ENCODE peak calls at places on chromosome 19, in six cellular contexts. Y is CD8-positive, alpha-beta T cell; X is lung; J is right atrium auricular region; H is left lung; B is vagina. G is an unnamed sample.

GRCh38 chr19:34375598-34375997 is 10.6 kb downstream of the GPI start:
- DNase-seq in H (no peak), X (no peak), J (no peak), B (no peak), Y (no peak), G (no peak)

GRCh38 chr19:6997679-6998445 is 23.4 kb downstream of the MBD3L2B start:
- DNase-seq in Y (no peak), J (no peak), X (no peak), H (no peak), B (no peak), G (no peak)

GRCh38 chr19:42577016-42577415 is 17.7 kb downstream of the CEACAM8 start:
- DNase-seq in J (no peak), B (no peak), X (no peak), Y (no peak), H (no peak), G (no peak)

GRCh38 chr19:36041831-36042230 is 9.2 kb upstream of the CLIP3 start:
- DNase-seq in H (no peak), Y (no peak), J (no peak), X (no peak), B (no peak), G (no peak)

GRCh38 chr19:16641695-16642094 is 13.7 kb upstream of the MED26 start:
- DNase-seq in Y (no peak), J (no peak), X (no peak), H (no peak), B (no peak), G (no peak)

GRCh38 chr19:7349961-7350711 is 1.4 kb downstream of the ARHGEF18 start:
- DNase-seq in H (no peak), J (no peak), X (no peak), B (no peak), Y (peak; percentile 91), G (peak; percentile 53)

GRCh38 chr19:55696301-55697068 is 21.5 kb downstream of the EPN1 start:
- DNase-seq in H (no peak), X (no peak), J (no peak), Y (no peak), B (no peak), G (no peak)

GRCh38 chr19:45323671-45324081 is 1.0 kb upstream of the CKM start:
- DNase-seq in B (no peak), X (no peak), H (no peak), J (peak; percentile 67), Y (no peak), G (peak; percentile 83)

GRCh38 chr19:3087769-3088168 is 6.4 kb upstream of the GNA11 start:
- DNase-seq in B (no peak), H (no peak), X (no peak), Y (no peak), J (no peak), G (no peak)

GRCh38 chr19:35828694-35829301 is 16.2 kb upstream of the PRODH2 start:
- DNase-seq in J (no peak), Y (peak; percentile 60), X (no peak), B (no peak), H (peak; percentile 59), G (no peak)

GRCh38 chr19:37513397-37513796 is 6.7 kb downstream of the ZNF793 start:
- DNase-seq in H (no peak), J (no peak), B (no peak), X (no peak), Y (no peak), G (no peak)

GRCh38 chr19:49666120-49666444 is 349 bp downstream of the BCL2L12 start:
- DNase-seq in X (no peak), B (no peak), J (no peak), H (no peak), Y (no peak), G (no peak)

GRCh38 chr19:38801359-38802095 is 11.2 kb downstream of the LGALS4 start:
- DNase-seq in B (no peak), H (no peak), J (no peak), X (no peak), Y (no peak), G (no peak)

GRCh38 chr19:13731147-13731964 is 33.0 kb upstream of the MRI1 start:
- DNase-seq in B (peak; percentile 94), H (peak; percentile 96), J (peak; percentile 93), Y (peak; percentile 97), X (peak; percentile 94), G (peak; percentile 97)

GRCh38 chr19:36093146-36093662 is 17.7 kb upstream of the OVOL3 start:
- DNase-seq in H (no peak), Y (no peak), B (no peak), X (no peak), J (no peak), G (no peak)

GRCh38 chr19:39405261-39405912 is 1.3 kb upstream of the ZFP36 start:
- DNase-seq in X (peak; percentile 27), B (no peak), J (peak; percentile 59), H (no peak), Y (no peak), G (no peak)

GRCh38 chr19:8452446-8453123 is 7.8 kb downstream of the HNRNPM start:
- DNase-seq in X (no peak), Y (no peak), B (no peak), J (no peak), H (no peak), G (peak; percentile 22)
- H3K4me1 ChIP-seq in X (peaks cover 38% of the 10 kb centered on the region), Y (peaks cover 57% of the 10 kb centered on the region), B (peaks cover 91% of the 10 kb centered on the region), J (peaks cover 87% of the 10 kb centered on the region), H (peaks cover 95% of the 10 kb centered on the region), G (no peaks in the 10 kb centered on the region)

GRCh38 chr19:1867359-1867724 is 4.0 kb upstream of the KLF16 start:
- DNase-seq in J (no peak), B (no peak), H (no peak), X (no peak), Y (no peak), G (no peak)

GRCh38 chr19:1866693-1867358 is 3.4 kb upstream of the KLF16 start:
- DNase-seq in H (no peak), J (no peak), X (no peak), B (no peak), Y (no peak), G (no peak)

GRCh38 chr19:1864480-1865171 is 1.2 kb upstream of the KLF16 start:
- DNase-seq in X (peak; percentile 73), Y (peak; percentile 73), J (no peak), H (peak; percentile 81), B (no peak), G (peak; percentile 84)

GRCh38 chr19:1863638-1864479 is 480 bp upstream of the KLF16 start:
- DNase-seq in X (peak; percentile 89), Y (peak; percentile 96), J (peak; percentile 84), H (peak; percentile 93), B (no peak), G (peak; percentile 94)

GRCh38 chr19:1865172-1866010 is 2.0 kb upstream of the KLF16 start:
- DNase-seq in B (no peak), Y (no peak), J (no peak), H (no peak), X (no peak), G (peak; percentile 68)
- H3K4me3 ChIP-seq in B (peak overlapping the region; percentile 76), Y (peak overlapping the region; percentile 96), J (peak overlapping the region; percentile 64), H (no peak overlapping the region), X (no peak overlapping the region), G (no peak overlapping the region)

GRCh38 chr19:5955638-5955935 is 22.4 kb downstream of the RANBP3 start:
- DNase-seq in H (no peak), J (no peak), B (no peak), Y (no peak), X (no peak), G (no peak)
- H3K4me1 ChIP-seq in H (peaks cover 88% of the 10 kb centered on the region), J (peaks cover 100% of the 10 kb centered on the region), B (peaks cover 81% of the 10 kb centered on the region), Y (peaks cover 74% of the 10 kb centered on the region), X (peaks cover 45% of the 10 kb centered on the region), G (peaks cover 81% of the 10 kb centered on the region)

GRCh38 chr19:53965091-53965490 is 2.4 kb downstream of the CACNG8 start:
- DNase-seq in H (no peak), X (no peak), J (no peak), Y (no peak), B (no peak), G (no peak)
- H3K4me3 ChIP-seq in H (no peak overlapping the region), X (no peak overlapping the region), J (peak overlapping the region; percentile 23), Y (no peak overlapping the region), B (no peak overlapping the region), G (no peak overlapping the region)